ENCODE peak calls at places on chromosomes 12 and 14, in eight cellular contexts. J is fibroblast of pulmonary artery; A is iPS DF 19.7; M is BJ; E is CD8-positive, alpha-beta T cell; X is foreskin fibroblast; F is bronchial epithelial cell; D is H1. V is an unnamed sample.

GRCh38 chr14:20751963-20752562 is 6.4 kb downstream of the EDDM3A start:
- DNase-seq in J (no peak), A (no peak), M (no peak), E (no peak), X (no peak), F (peak; percentile 23), D (no peak), V (no peak)

GRCh38 chr12:42893196-42893595 is 303.6 kb upstream of the PRICKLE1 start:
- DNase-seq in J (no peak), A (no peak), M (no peak), E (no peak), X (no peak), F (no peak), D (no peak), V (no peak)

GRCh38 chr12:109033239-109034196 is 12.7 kb upstream of the SVOP start:
- DNase-seq in J (no peak), A (no peak), M (no peak), E (no peak), X (no peak), F (no peak), D (peak; percentile 24), V (no peak)

GRCh38 chr12:52246720-52247621 is 13.9 kb downstream of the KRT7 start:
- DNase-seq in J (no peak), A (no peak), M (no peak), E (no peak), X (no peak), F (no peak), D (no peak), V (no peak)

GRCh38 chr12:12468575-12468974 is 94.1 kb downstream of the DUSP16 start:
- DNase-seq in J (no peak), A (no peak), M (no peak), E (no peak), X (no peak), F (no peak), D (no peak), V (no peak)

GRCh38 chr14:75274899-75275569 is 3.6 kb upstream of the FOS start:
- DNase-seq in J (no peak), A (no peak), M (no peak), E (peak; percentile 69), X (no peak), F (peak; percentile 71), D (no peak), V (peak; percentile 48)

GRCh38 chr12:44159211-44159610 is 323.3 kb downstream of the TMEM117 start:
- DNase-seq in J (no peak), A (no peak), M (no peak), E (no peak), X (no peak), F (no peak), D (no peak), V (no peak)

GRCh38 chr12:117470804-117471203 is 109.4 kb upstream of the NOS1 start:
- DNase-seq in J (no peak), A (no peak), M (no peak), E (no peak), X (no peak), F (no peak), D (peak; percentile 54), V (peak; percentile 21)

GRCh38 chr12:66365718-66366485 is 63.6 kb downstream of the HELB start:
- DNase-seq in J (peak; percentile 40), A (no peak), M (no peak), E (no peak), X (peak; percentile 9), F (peak; percentile 22), D (no peak), V (no peak)

GRCh38 chr12:109946505-109946904 is 46.4 kb downstream of the TCHP start:
- DNase-seq in J (peak; percentile 44), A (peak; percentile 63), M (no peak), E (no peak), X (peak; percentile 21), F (peak; percentile 18), D (no peak), V (no peak)

GRCh38 chr12:20150835-20151234 is 217.5 kb upstream of the PDE3A start:
- DNase-seq in J (peak; percentile 31), A (no peak), M (no peak), E (no peak), X (no peak), F (no peak), D (no peak), V (no peak)

GRCh38 chr12:108629824-108630476 is 3.7 kb downstream of the SELPLG start:
- DNase-seq in J (peak; percentile 79), A (no peak), M (peak; percentile 53), E (peak; percentile 60), X (peak; percentile 89), F (peak; percentile 94), D (no peak), V (no peak)

GRCh38 chr12:62435337-62436163 is 31.1 kb upstream of the MON2 start:
- DNase-seq in J (peak; percentile 73), A (peak; percentile 57), M (no peak), E (peak; percentile 36), X (peak; percentile 49), F (peak; percentile 22), D (peak; percentile 75), V (peak; percentile 41)

GRCh38 chr12:6695313-6696045 is 5.1 kb downstream of the PIANP start:
- DNase-seq in J (no peak), A (no peak), M (no peak), E (no peak), X (no peak), F (no peak), D (no peak), V (peak; percentile 72)